ENCODE peak calls at places on chromosomes 5 and 9, in seven cellular contexts. E is foreskin fibroblast; I is OCI-LY7; B is AG09319; S is HuH-7; W is stimulated activated CD4-positive, alpha-beta T cell treated with anti-CD3 and anti-CD28 coated beads, Interleukin-2, amount 100 ng/mL, for 48 hours; F is kidney. A is an unnamed sample.

GRCh38 chr5:86837610-86838009 is 219.9 kb downstream of the COX7C start:
- DNase-seq in I (no peak), B (no peak), W (no peak), E (peak), S (no peak), F (no peak), A (no peak)

GRCh38 chr5:81161012-81161601 is 72.0 kb upstream of the CKMT2 start:
- DNase-seq in F (no peak), S (no peak), W (no peak), I (no peak), E (no peak), B (no peak), A (no peak)

GRCh38 chr5:135462304-135462703 is 10.2 kb upstream of the TIFAB start:
- DNase-seq in E (peak), B (no peak), S (peak), I (peak), F (peak), W (peak), A (no peak)

GRCh38 chr5:132238901-132239500 is 11.3 kb upstream of the P4HA2 start:
- DNase-seq in S (no peak), E (no peak), F (no peak), W (no peak), I (no peak), B (no peak), A (no peak)

GRCh38 chr5:151191661-151192060 is 32.2 kb downstream of the CCDC69 start:
- DNase-seq in I (no peak), B (no peak), F (no peak), E (no peak), S (no peak), W (no peak), A (no peak)

GRCh38 chr5:137888875-137889759 is at the start of gene PKD2L2:
- DNase-seq in F (peak), I (peak), S (no peak), W (peak), B (peak), E (peak), A (peak)

GRCh38 chr9:112120046-112120373 is 55.1 kb downstream of the SUSD1 start:
- DNase-seq in F (no peak), S (no peak), I (no peak), W (no peak), E (no peak), B (no peak), A (no peak)

GRCh38 chr5:171365351-171365750 is 22.3 kb upstream of the NPM1 start:
- DNase-seq in W (no peak), I (peak), S (peak), E (peak), B (no peak), F (no peak), A (no peak)

GRCh38 chr5:134559672-134560071 is 34.2 kb downstream of the JADE2 start:
- DNase-seq in W (no peak), S (no peak), I (no peak), F (no peak), B (no peak), E (no peak), A (no peak)

GRCh38 chr5:141811287-141812155 is 66.7 kb downstream of the PCDH1 start:
- DNase-seq in S (peak), E (peak), W (peak), B (no peak), F (no peak), I (peak), A (no peak)

GRCh38 chr5:95843733-95844223 is 21.3 kb upstream of the GLRX start:
- DNase-seq in E (no peak), S (no peak), F (no peak), I (no peak), W (no peak), B (peak), A (peak)

GRCh38 chr9:129887210-129888084 is 52.2 kb downstream of the USP20 start:
- DNase-seq in E (peak), B (no peak), S (no peak), W (peak), I (peak), F (no peak), A (peak)

GRCh38 chr5:102196481-102196880 is 99.6 kb downstream of the SLCO4C1 start:
- DNase-seq in S (no peak), F (no peak), W (no peak), I (no peak), E (no peak), B (no peak), A (no peak)

GRCh38 chr5:142713151-142713706 is 27.3 kb upstream of the FGF1 start:
- DNase-seq in I (peak), F (peak), S (peak), B (peak), E (peak), W (peak), A (no peak)

GRCh38 chr5:132296412-132297001 is 2.3 kb downstream of the SLC22A4 start:
- DNase-seq in W (no peak), S (no peak), E (peak), F (no peak), B (no peak), I (no peak), A (no peak)

GRCh38 chr9:37574241-37574721 is 1.9 kb downstream of the FBXO10 start:
- DNase-seq in B (no peak), S (no peak), W (no peak), F (no peak), I (no peak), E (peak), A (peak)

GRCh38 chr5:84688566-84688965 is 303.9 kb upstream of the EDIL3 start:
- DNase-seq in B (peak), F (no peak), S (no peak), E (peak), I (no peak), W (no peak), A (peak)

GRCh38 chr9:115604831-115605483 is 487.0 kb upstream of the TNC start:
- DNase-seq in W (no peak), F (no peak), B (peak), I (no peak), E (peak), S (no peak), A (peak)

GRCh38 chr5:179416906-179417470 is 71.7 kb upstream of the ADAMTS2 start:
- DNase-seq in W (no peak), S (no peak), E (no peak), I (no peak), F (no peak), B (no peak), A (no peak)

GRCh38 chr9:37902804-37903580 is 935 bp downstream of the SLC25A51 start:
- DNase-seq in S (no peak), B (no peak), I (peak), W (no peak), E (peak), F (no peak), A (no peak)

GRCh38 chr9:105283795-105284194 is 39.3 kb downstream of the SLC44A1 start:
- DNase-seq in S (no peak), W (no peak), I (no peak), B (no peak), E (no peak), F (no peak), A (no peak)

GRCh38 chr5:54845567-54845941 is 139.8 kb downstream of the ESM1 start:
- DNase-seq in F (no peak), W (no peak), I (no peak), E (peak), B (no peak), S (no peak), A (no peak)

GRCh38 chr5:35031276-35031675 is 16.5 kb downstream of the AGXT2 start:
- DNase-seq in F (no peak), W (no peak), I (no peak), B (no peak), E (peak), S (no peak), A (peak)

GRCh38 chr9:84851935-84852585 is 182.5 kb downstream of the NTRK2 start:
- DNase-seq in W (no peak), S (no peak), I (no peak), B (peak), E (peak), F (no peak), A (peak)

GRCh38 chr9:72476100-72476499 is 45.3 kb upstream of the TMC1 start:
- DNase-seq in W (no peak), E (no peak), S (no peak), I (no peak), B (no peak), F (no peak), A (no peak)